ENCODE peak calls at places on chromosome 4, in seven cellular contexts. Q is fibroblast of lung, D is breast epithelium, I is cardiac fibroblast, S is mammary epithelial cell, G is AG10803, U is thoracic aorta. Y is an unnamed sample.

GRCh38 chr4:177696438-177696966 is 254.3 kb upstream of the AGA start:
- DNase-seq in I (no peak), Q (peak; percentile 5), G (no peak), S (peak; percentile 11), D (no peak), U (no peak), Y (no peak)

GRCh38 chr4:185774815-185775684 is 36.9 kb downstream of the SORBS2 start:
- DNase-seq in G (peak; percentile 93), Q (peak; percentile 94), U (peak; percentile 8), D (no peak), S (no peak), I (peak; percentile 97), Y (no peak)

GRCh38 chr4:174358823-174359222 is 75.1 kb downstream of the CEP44 start:
- DNase-seq in Q (peak; percentile 81), U (no peak), S (peak; percentile 88), D (no peak), I (peak; percentile 68), G (peak; percentile 24), Y (peak; percentile 26)

GRCh38 chr4:105965183-105965800 is 70.0 kb downstream of the NPNT start:
- DNase-seq in S (peak; percentile 62), U (no peak), I (no peak), Q (no peak), G (no peak), D (no peak), Y (no peak)

GRCh38 chr4:135365065-135365464 is 1163.5 kb upstream of the PABPC4L start:
- DNase-seq in I (peak; percentile 46), G (no peak), U (no peak), Q (peak; percentile 68), D (no peak), S (no peak), Y (no peak)

GRCh38 chr4:30720021-30720655 is at the start of gene PCDH7:
- DNase-seq in Q (peak; percentile 83), S (peak; percentile 74), D (no peak), I (peak; percentile 58), U (no peak), G (no peak), Y (no peak)

GRCh38 chr4:139585468-139585867 is 29.4 kb upstream of the SETD7 start:
- DNase-seq in U (no peak), D (no peak), I (no peak), G (no peak), Q (no peak), S (no peak), Y (no peak)

GRCh38 chr4:68129793-68130192 is at the start of gene TMPRSS11F:
- DNase-seq in I (no peak), S (peak; percentile 83), D (no peak), U (no peak), G (no peak), Q (no peak), Y (no peak)

GRCh38 chr4:129532573-129532972 is 436.6 kb downstream of the C4orf33 start:
- DNase-seq in U (no peak), Q (no peak), S (no peak), D (no peak), G (no peak), I (no peak), Y (no peak)

GRCh38 chr4:36348403-36348938 is 67.1 kb downstream of the DTHD1 start:
- DNase-seq in D (no peak), I (no peak), Q (no peak), S (no peak), G (no peak), U (no peak), Y (no peak)

GRCh38 chr4:147056951-147057630 is 111.4 kb upstream of the TTC29 start:
- DNase-seq in Q (peak; percentile 39), U (no peak), I (peak; percentile 53), D (no peak), S (no peak), G (peak; percentile 43), Y (no peak)
- TF ChIP-seq CTCF in Q (peak; percentile 28), U (no peak), I (peak; percentile 30), D (no peak), S (peak; percentile 19), G (peak; percentile 52), Y (peak; percentile 17)

GRCh38 chr4:73735231-73735630 is 5.1 kb upstream of the CXCL8 start:
- DNase-seq in Q (peak; percentile 56), G (peak; percentile 78), D (no peak), S (peak; percentile 35), U (no peak), I (peak; percentile 90), Y (peak; percentile 26)

GRCh38 chr4:73741140-73741749 is 876 bp downstream of the CXCL8 start:
- DNase-seq in S (peak; percentile 27), I (peak; percentile 66), D (no peak), G (no peak), Q (no peak), U (no peak), Y (no peak)

GRCh38 chr4:73742776-73743175 is 2.4 kb downstream of the CXCL8 start:
- DNase-seq in I (peak; percentile 80), G (no peak), Q (no peak), S (peak; percentile 46), U (no peak), D (no peak), Y (no peak)

GRCh38 chr4:73743825-73744602 is 3.6 kb downstream of the CXCL8 start:
- DNase-seq in Q (no peak), G (no peak), U (no peak), I (peak; percentile 84), D (no peak), S (peak; percentile 27), Y (no peak)

GRCh38 chr4:73740353-73740778 is at the start of gene CXCL8:
- DNase-seq in Q (peak; percentile 93), U (no peak), S (peak; percentile 96), I (peak; percentile 99), D (peak; percentile 81), G (peak; percentile 88), Y (peak; percentile 88)
- H3K4me3 ChIP-seq in Q (no peak within 1 kb of the TSS), U (no peak within 1 kb of the TSS), S (peak within 1 kb of the TSS; percentile 34), I (no peak within 1 kb of the TSS), D (no peak within 1 kb of the TSS), G (no peak within 1 kb of the TSS), Y (no peak within 1 kb of the TSS)

GRCh38 chr4:95363579-95363965 is 185.2 kb downstream of the UNC5C start:
- DNase-seq in Q (no peak), D (no peak), S (no peak), I (no peak), U (no peak), G (no peak), Y (no peak)

GRCh38 chr4:95362066-95362465 is 186.7 kb downstream of the UNC5C start:
- DNase-seq in U (no peak), S (no peak), G (no peak), Q (no peak), I (no peak), D (no peak), Y (no peak)

GRCh38 chr4:95363966-95364365 is 184.8 kb downstream of the UNC5C start:
- DNase-seq in Q (peak; percentile 40), S (peak; percentile 1), D (no peak), G (no peak), I (peak; percentile 12), U (no peak), Y (no peak)

GRCh38 chr4:95361696-95361965 is 187.1 kb downstream of the UNC5C start:
- DNase-seq in D (no peak), U (no peak), I (no peak), S (no peak), Q (no peak), G (no peak), Y (no peak)

DNA sequence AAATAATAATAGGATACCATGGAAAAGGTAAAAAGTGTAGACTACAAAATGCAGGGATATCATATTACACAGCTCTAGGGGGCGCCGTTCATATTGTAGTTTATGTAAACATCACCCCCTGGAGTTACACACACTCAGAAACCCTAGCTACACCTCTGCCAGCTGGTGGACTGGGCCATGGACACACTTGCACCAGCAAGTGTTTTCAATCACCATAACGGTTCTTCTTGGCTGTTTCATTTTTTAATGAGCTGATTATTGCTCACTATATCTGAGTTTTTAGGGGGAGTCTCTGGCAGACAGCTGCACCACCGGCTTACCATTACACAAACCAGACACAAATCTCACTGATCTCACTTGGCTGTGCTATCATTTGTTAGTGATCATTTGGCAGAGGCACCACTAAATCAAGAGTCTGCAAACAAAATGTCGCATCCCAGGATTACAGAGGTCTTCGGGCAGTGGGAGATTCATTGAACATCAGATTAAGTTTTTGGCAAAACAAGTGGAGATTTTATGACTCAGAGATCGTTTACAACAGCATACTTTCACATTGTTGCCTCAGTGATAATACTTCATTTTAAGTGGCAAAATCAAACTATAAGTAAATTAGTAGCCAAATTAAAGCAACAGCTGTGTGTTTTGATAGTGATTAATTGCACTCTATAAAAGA is 185.7 kb downstream of the UNC5C start:
- DNase-seq in S (peak; percentile 1), Q (peak; percentile 43), D (no peak), U (no peak), I (peak; percentile 37), G (no peak), Y (peak; percentile 6)
- TF ChIP-seq CTCF in S (no peak), Q (no peak), D (no peak), U (no peak), I (no peak), G (no peak), Y (peak; percentile 3)

GRCh38 chr4:16826397-16826910 is 72.0 kb downstream of the LDB2 start:
- DNase-seq in D (no peak), S (no peak), Q (no peak), G (no peak), I (no peak), U (no peak), Y (no peak)

GRCh38 chr4:16824278-16824806 is 74.1 kb downstream of the LDB2 start:
- DNase-seq in I (no peak), Q (peak; percentile 12), D (no peak), G (peak; percentile 17), S (no peak), U (no peak), Y (no peak)

GRCh38 chr4:16827762-16828724 is 70.4 kb downstream of the LDB2 start:
- DNase-seq in I (no peak), Q (peak; percentile 26), U (no peak), S (no peak), G (no peak), D (no peak), Y (no peak)

GRCh38 chr4:16830081-16830480 is 68.4 kb downstream of the LDB2 start:
- DNase-seq in Q (no peak), G (no peak), U (no peak), S (no peak), I (no peak), D (no peak), Y (no peak)

GRCh38 chr4:16827045-16827444 is 71.4 kb downstream of the LDB2 start:
- DNase-seq in I (no peak), G (no peak), Q (no peak), D (no peak), U (no peak), S (no peak), Y (no peak)
- H3K4me3 ChIP-seq in I (no peak overlapping the region), G (no peak overlapping the region), Q (no peak overlapping the region), D (no peak overlapping the region), U (no peak overlapping the region), S (no peak overlapping the region), Y (no peak overlapping the region)

Y was measured in HFF-Myc.